ENCODE peak calls at places on chromosomes 6 and 20, in five cellular contexts. Q is body of pancreas, P is adrenal gland, I is A549, V is ovary. S is an unnamed sample.

GRCh38 chr6:167569879-167570278 is 245.0 kb downstream of the TTLL2 start:
- DNase-seq in Q (peak), P (no peak), I (no peak), V (no peak), S (no peak)

GRCh38 chr6:33761922-33762629 is 15.4 kb upstream of the IP6K3 start:
- DNase-seq in Q (peak), P (peak), I (peak), V (peak), S (peak)

GRCh38 chr20:62508641-62509051 is 32.9 kb upstream of the GATA5 start:
- DNase-seq in Q (no peak), P (no peak), I (peak), V (no peak), S (peak)

GRCh38 chr6:139515511-139515910 is 141.1 kb upstream of the CITED2 start:
- DNase-seq in Q (no peak), P (no peak), I (no peak), V (no peak), S (no peak)

GRCh38 chr20:41149679-41150131 is 12.4 kb downstream of the PLCG1 start:
- DNase-seq in Q (no peak), P (no peak), I (no peak), V (no peak), S (no peak)

GRCh38 chr6:25173951-25174474 is 105.2 kb upstream of the CARMIL1 start:
- DNase-seq in Q (peak), P (no peak), I (peak), V (no peak), S (no peak)

GRCh38 chr6:159756508-159756907 is 5.3 kb upstream of the ACAT2 start:
- DNase-seq in Q (no peak), P (no peak), I (no peak), V (no peak), S (no peak)

GRCh38 chr20:33655164-33655563 is 7.0 kb upstream of the C20orf144 start:
- DNase-seq in Q (no peak), P (no peak), I (no peak), V (peak), S (no peak)

GRCh38 chr20:41038878-41039404 is 10.3 kb downstream of the TOP1 start:
- DNase-seq in Q (no peak), P (no peak), I (no peak), V (no peak), S (no peak)

GRCh38 chr6:158666637-158667359 is 16.9 kb downstream of the SYTL3 start:
- DNase-seq in Q (peak), P (no peak), I (no peak), V (no peak), S (no peak)
- TF ChIP-seq POLR2A in Q (no peak), P (no peak), I (no peak), V (no peak), S (no peak)

GRCh38 chr6:43019152-43019551 is 2.3 kb upstream of the RRP36 start:
- DNase-seq in Q (no peak), P (no peak), I (no peak), V (no peak), S (no peak)

GRCh38 chr6:43020052-43020705 is 1.2 kb upstream of the RRP36 start:
- DNase-seq in Q (no peak), P (no peak), I (no peak), V (no peak), S (no peak)

GRCh38 chr6:43020847-43021246 is 576 bp upstream of the RRP36 start:
- DNase-seq in Q (no peak), P (no peak), I (no peak), V (no peak), S (no peak)

GRCh38 chr6:43016935-43017334 is 2.9 kb downstream of the KLHDC3 start:
- DNase-seq in Q (no peak), P (no peak), I (no peak), V (no peak), S (no peak)

GRCh38 chr6:43021270-43022047 is at the start of gene RRP36:
- DNase-seq in Q (peak), P (peak), I (peak), V (peak), S (peak)
- TF ChIP-seq POLR2A in Q (peak), P (no peak), I (peak), V (no peak), S (peak)

DNA sequence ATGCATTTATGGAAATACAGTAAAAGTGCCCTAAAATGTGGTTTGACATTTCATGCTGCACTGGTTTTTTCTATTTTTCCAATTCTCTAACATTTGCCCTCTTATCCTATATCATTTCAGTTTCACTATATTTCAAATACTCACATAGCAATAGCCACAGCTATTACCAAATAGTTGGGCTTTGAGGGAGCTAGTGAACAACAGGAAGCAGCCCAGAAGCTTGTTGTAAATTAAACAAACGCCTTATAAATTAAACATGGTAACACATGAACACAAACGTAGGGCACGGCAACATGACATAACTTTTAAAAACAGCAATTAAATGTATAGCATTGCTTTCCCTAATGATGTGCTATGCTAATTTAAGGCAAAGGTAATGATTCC is 469.0 kb downstream of the CDC5L start:
- DNase-seq in Q (no peak), P (no peak), I (no peak), V (no peak), S (no peak)
- TF ChIP-seq POLR2A in Q (no peak), P (no peak), I (no peak), V (no peak), S (no peak)

GRCh38 chr20:53608456-53609413 is 15.1 kb upstream of the ZNF217 start:
- DNase-seq in Q (no peak), P (peak), I (no peak), V (peak), S (no peak)
- TF ChIP-seq POLR2A in Q (no peak), P (no peak), I (no peak), V (no peak), S (no peak)